ENCODE peak calls at places on chromosomes 2 and 18, in five cellular contexts. B is fibroblast of lung, W is brain microvascular endothelial cell, S is cardiac muscle cell, V is GM06990. Z is an unnamed sample.

GRCh38 chr2:65366595-65367125 is 65.7 kb downstream of the SPRED2 start:
- DNase-seq in V (no peak), B (peak), W (peak), S (no peak), Z (peak)

GRCh38 chr2:78977661-78978145 is 47.8 kb upstream of the REG3G start:
- DNase-seq in S (no peak), B (no peak), V (peak), W (no peak), Z (no peak)

GRCh38 chr18:58290059-58290747 is 246.2 kb downstream of the NEDD4L start:
- DNase-seq in S (no peak), W (peak), B (peak), V (no peak), Z (no peak)

GRCh38 chr18:55161966-55162365 is 202.7 kb upstream of the CCDC68 start:
- DNase-seq in V (no peak), W (no peak), B (peak), S (no peak), Z (no peak)

GRCh38 chr18:49588971-49589370 is 27.1 kb downstream of the LIPG start:
- DNase-seq in B (no peak), S (no peak), W (no peak), V (no peak), Z (no peak)

GRCh38 chr2:185787530-185788145 is 49.0 kb downstream of the FSIP2 start:
- DNase-seq in W (no peak), B (peak), S (no peak), V (no peak), Z (no peak)

GRCh38 chr18:58788971-58789797 is 75.5 kb upstream of the ZNF532 start:
- DNase-seq in V (no peak), B (peak), W (peak), S (no peak), Z (no peak)

GRCh38 chr18:47883771-47884413 is 46.6 kb downstream of the SMAD2 start:
- DNase-seq in S (no peak), B (peak), W (peak), V (no peak), Z (peak)

GRCh38 chr2:216006164-216006663 is 7.1 kb downstream of the MREG start:
- DNase-seq in W (peak), S (no peak), B (peak), V (peak), Z (no peak)

GRCh38 chr2:98763209-98763951 is 32.4 kb upstream of the MGAT4A start:
- DNase-seq in S (no peak), B (no peak), W (no peak), V (no peak), Z (no peak)

GRCh38 chr18:55478301-55478660 is 109.7 kb downstream of the TCF4 start:
- DNase-seq in B (no peak), S (no peak), W (no peak), V (no peak), Z (no peak)

GRCh38 chr2:175847128-175847527 is 154.9 kb downstream of the LNPK start:
- DNase-seq in V (no peak), B (no peak), S (no peak), W (no peak), Z (no peak)

GRCh38 chr2:220296174-220296573 is 668.7 kb downstream of the SLC4A3 start:
- DNase-seq in S (peak), W (no peak), V (no peak), B (peak), Z (no peak)

GRCh38 chr2:103232882-103233281 is 471.1 kb downstream of the TMEM182 start:
- DNase-seq in W (no peak), V (no peak), B (no peak), S (no peak), Z (no peak)

GRCh38 chr2:128446866-128447537 is 128.3 kb upstream of the HS6ST1 start:
- DNase-seq in B (no peak), S (no peak), W (no peak), V (no peak), Z (no peak)

GRCh38 chr2:20578895-20579825 is 71.7 kb downstream of the HS1BP3 start:
- DNase-seq in V (peak), B (peak), W (peak), S (peak), Z (peak)

GRCh38 chr2:8337321-8337720 is 344.5 kb upstream of the ID2 start:
- DNase-seq in V (no peak), B (no peak), S (no peak), W (no peak), Z (no peak)

GRCh38 chr18:24177499-24178133 is 38.8 kb downstream of the CABYR start:
- DNase-seq in W (no peak), S (no peak), B (no peak), V (no peak), Z (no peak)

GRCh38 chr18:33944493-33944892 is 280.2 kb downstream of the NOL4 start:
- DNase-seq in S (no peak), W (no peak), V (no peak), B (no peak), Z (no peak)
- H3K4me3 ChIP-seq in S (no peak), W (no peak), V (no peak), B (no peak), Z (no peak)

DNA sequence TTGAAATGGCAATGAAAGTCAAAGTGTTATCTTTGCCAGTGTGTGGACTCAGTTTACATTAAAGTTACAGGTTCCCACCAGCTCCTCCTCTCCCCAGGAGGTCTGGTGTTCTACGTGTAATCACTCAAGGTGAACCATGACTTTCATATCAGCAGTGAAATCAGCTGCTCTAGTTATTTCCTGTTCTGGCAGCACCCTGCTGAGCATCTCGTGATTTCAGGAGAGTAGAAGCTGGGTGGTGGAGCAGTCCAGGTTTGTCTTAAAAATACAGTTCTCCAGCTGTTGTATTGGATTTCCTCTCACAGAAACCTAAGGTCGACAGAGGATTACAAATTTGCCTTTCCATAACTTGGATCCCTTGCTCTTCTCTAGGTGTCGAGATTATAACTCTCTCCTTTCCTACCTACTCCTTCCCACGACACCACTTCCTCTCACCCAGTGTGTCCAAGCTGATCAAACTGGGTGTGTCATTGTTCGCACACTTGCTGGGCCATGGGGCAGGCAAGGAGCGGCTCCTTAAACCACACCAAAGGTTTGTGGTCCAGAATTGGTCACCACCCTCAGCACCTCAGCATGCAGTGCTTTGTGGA is 13.0 kb upstream of the ARHGAP25 start:
- DNase-seq in S (no peak), B (no peak), V (no peak), W (no peak), Z (no peak)
- H3K4me3 ChIP-seq in S (no peak), B (no peak), V (no peak), W (no peak), Z (no peak)

DNA sequence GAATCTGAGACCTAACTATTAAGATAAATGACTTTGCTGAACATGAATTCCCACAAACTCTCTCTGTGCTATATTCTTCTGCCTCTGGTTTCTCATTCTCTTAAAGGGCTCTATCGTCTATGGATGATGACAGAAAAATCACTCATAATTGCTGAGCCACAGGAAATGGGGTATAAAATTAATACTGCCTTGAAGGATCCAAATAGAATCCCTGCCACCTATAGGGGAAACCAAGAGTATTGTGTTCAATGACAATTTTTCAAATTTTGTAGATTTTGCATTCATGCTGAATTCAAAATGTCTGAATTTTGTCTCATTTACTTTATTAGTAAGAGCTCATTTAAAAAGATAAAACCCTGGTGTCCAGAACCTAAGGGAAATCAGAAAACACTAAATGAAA is 235.8 kb downstream of the RBM43 start:
- DNase-seq in B (no peak), V (no peak), W (no peak), S (no peak), Z (no peak)
- H3K4me3 ChIP-seq in B (no peak), V (no peak), W (no peak), S (no peak), Z (no peak)

GRCh38 chr2:191970867-191971266 is 124.0 kb upstream of the CAVIN2 start:
- DNase-seq in V (no peak), W (no peak), B (no peak), S (no peak), Z (no peak)
- H3K4me3 ChIP-seq in V (no peak), W (no peak), B (no peak), S (no peak), Z (no peak)

GRCh38 chr18:26700201-26700600 is 151.8 kb upstream of the KCTD1 start:
- DNase-seq in V (no peak), S (no peak), W (no peak), B (no peak), Z (no peak)
- H3K4me3 ChIP-seq in V (no peak), S (no peak), W (no peak), B (no peak), Z (no peak)

DNA sequence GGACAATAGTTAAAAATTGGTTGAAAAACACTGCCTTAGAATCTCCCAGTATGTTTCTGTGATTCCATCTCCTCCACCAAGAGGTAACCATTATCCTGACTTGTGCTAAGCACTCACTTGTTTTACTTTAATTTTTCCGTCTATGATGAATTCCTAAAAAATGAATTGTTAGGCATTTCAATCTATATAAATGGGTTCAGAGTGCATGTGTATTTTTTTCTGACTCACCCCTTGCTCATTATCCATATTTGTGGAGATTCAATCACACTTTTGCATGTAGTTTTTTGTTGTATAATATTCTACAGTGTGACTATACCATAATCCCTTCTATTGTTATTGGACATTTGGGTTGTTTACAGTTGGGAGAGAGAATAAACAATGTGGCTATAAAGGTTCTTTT is 1.3 kb downstream of the NDUFB3 start:
- DNase-seq in S (no peak), B (no peak), V (no peak), W (no peak), Z (no peak)
- H3K4me3 ChIP-seq in S (no peak), B (peak), V (peak), W (no peak), Z (no peak)

GRCh38 chr2:207490441-207490840 is 39.3 kb upstream of the CREB1 start:
- DNase-seq in W (no peak), S (no peak), V (no peak), B (no peak), Z (no peak)

GRCh38 chr2:207491086-207491485 is 38.7 kb upstream of the CREB1 start:
- DNase-seq in W (no peak), B (no peak), S (peak), V (no peak), Z (no peak)

GRCh38 chr2:207491954-207492353 is 37.8 kb upstream of the CREB1 start:
- DNase-seq in B (no peak), S (no peak), W (no peak), V (no peak), Z (no peak)

GRCh38 chr2:207489251-207489650 is 40.5 kb upstream of the CREB1 start:
- DNase-seq in W (no peak), V (no peak), B (no peak), S (no peak), Z (no peak)

GRCh38 chr2:207492461-207492860 is 37.3 kb upstream of the CREB1 start:
- DNase-seq in V (no peak), S (no peak), W (no peak), B (no peak), Z (no peak)
- H3K4me3 ChIP-seq in V (no peak), S (no peak), W (no peak), B (no peak), Z (no peak)

DNA sequence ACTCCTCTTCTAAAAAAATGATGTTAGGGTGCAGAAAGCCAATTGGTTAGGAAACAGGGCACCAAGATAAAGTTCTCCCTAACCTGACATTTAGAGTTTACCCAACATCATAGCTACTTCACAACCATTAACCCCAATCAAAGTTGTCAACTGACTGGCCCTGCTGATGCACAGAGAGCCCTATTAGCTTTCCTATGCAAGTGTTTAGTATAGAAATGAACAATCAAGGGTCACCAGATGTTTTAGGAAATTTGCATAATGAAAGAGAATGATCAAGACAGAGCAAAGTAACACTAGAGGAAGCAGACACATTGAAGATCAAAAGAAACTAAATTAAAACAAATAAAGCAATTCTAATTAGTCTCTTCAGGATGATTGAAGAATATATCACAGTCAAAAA is 64.2 kb upstream of the DCC start:
- DNase-seq in W (no peak), S (no peak), B (no peak), V (no peak), Z (no peak)
- H3K4me3 ChIP-seq in W (no peak), S (no peak), B (no peak), V (no peak), Z (no peak)

Z was measured in skeletal muscle cell.